ENCODE peak calls at places on chromosomes 6 and 20, in four cellular contexts. H, X, M and L are unnamed samples.
A peak's percentile ranks its signal among the peaks of the same experiment; 100 is the strongest.

GRCh38 chr6:139970591-139970991 is 596.1 kb upstream of the CITED2 start:
- DNase-seq in H (no peak), X (no peak), M (no peak), L (no peak)

GRCh38 chr6:112232845-112233256 is 21.5 kb downstream of the LAMA4 start:
- DNase-seq in H (no peak), X (no peak), M (peak; percentile 29), L (peak; percentile 60)

GRCh38 chr6:170152989-170153388 is 137.9 kb downstream of the DLL1 start:
- DNase-seq in H (no peak), X (no peak), M (peak; percentile 54), L (no peak)

GRCh38 chr20:39117486-39117885 is 155.3 kb downstream of the DHX35 start:
- DNase-seq in H (no peak), X (peak; percentile 34), M (no peak), L (no peak)

GRCh38 chr6:56906752-56907151 is 48.2 kb upstream of the BEND6 start:
- DNase-seq in H (no peak), X (no peak), M (no peak), L (no peak)

GRCh38 chr6:157535354-157536217 is 154.6 kb downstream of the ZDHHC14 start:
- DNase-seq in H (no peak), X (no peak), M (no peak), L (no peak)

GRCh38 chr20:36093025-36093803 is 61.3 kb upstream of the EPB41L1 start:
- DNase-seq in H (no peak), X (peak; percentile 56), M (peak; percentile 58), L (peak; percentile 32)

GRCh38 chr6:37698264-37699137 is 818 bp upstream of the MDGA1 start:
- DNase-seq in H (peak; percentile 72), X (no peak), M (peak; percentile 35), L (peak; percentile 35)

GRCh38 chr6:113564401-113565161 is 292.6 kb upstream of the MARCKS start:
- DNase-seq in H (no peak), X (peak; percentile 53), M (peak; percentile 86), L (peak; percentile 88)

GRCh38 chr6:139531148-139531547 is 156.7 kb upstream of the CITED2 start:
- DNase-seq in H (peak; percentile 41), X (no peak), M (no peak), L (no peak)

GRCh38 chr20:8473459-8473858 is 341.4 kb downstream of the PLCB1 start:
- DNase-seq in H (no peak), X (no peak), M (no peak), L (no peak)

GRCh38 chr20:1825492-1825891 is 69.7 kb upstream of the SIRPA start:
- DNase-seq in H (no peak), X (no peak), M (no peak), L (no peak)

GRCh38 chr6:154672086-154672485 is 61.1 kb upstream of the SCAF8 start:
- DNase-seq in H (no peak), X (no peak), M (no peak), L (no peak)

GRCh38 chr6:125748534-125749111 is 809 bp upstream of the HEY2 start:
- DNase-seq in H (no peak), X (no peak), M (no peak), L (no peak)

GRCh38 chr6:94130458-94130857 is 711.1 kb upstream of the EPHA7 start:
- DNase-seq in H (no peak), X (no peak), M (no peak), L (no peak)

GRCh38 chr6:95091823-95092436 is 485.4 kb upstream of the MANEA start:
- DNase-seq in H (no peak), X (no peak), M (no peak), L (no peak)

GRCh38 chr6:25801423-25801822 is 30.4 kb downstream of the SLC17A1 start:
- DNase-seq in H (no peak), X (no peak), M (no peak), L (no peak)

GRCh38 chr6:63859520-63859919 is 223.9 kb downstream of the PHF3 start:
- DNase-seq in H (no peak), X (no peak), M (no peak), L (no peak)

GRCh38 chr6:43644940-43645612 is at the start of gene RSPH9:
- DNase-seq in H (peak; percentile 59), X (peak; percentile 52), M (peak; percentile 75), L (peak; percentile 86)

GRCh38 chr6:107657755-107658461 is 166.2 kb downstream of the SCML4 start:
- DNase-seq in H (no peak), X (peak; percentile 70), M (peak; percentile 29), L (peak; percentile 56)

GRCh38 chr6:23308166-23308565 is 738.8 kb downstream of the HDGFL1 start:
- DNase-seq in H (no peak), X (no peak), M (no peak), L (no peak)

GRCh38 chr20:54219751-54220426 is 12.0 kb downstream of the PFDN4 start:
- DNase-seq in H (no peak), X (no peak), M (no peak), L (no peak)

GRCh38 chr6:163935158-163935762 is 520.7 kb downstream of the QKI start:
- DNase-seq in H (no peak), X (no peak), M (no peak), L (no peak)

GRCh38 chr20:33441142-33441955 is 2.2 kb downstream of the SNTA1 start:
- DNase-seq in H (no peak), X (peak; percentile 71), M (peak; percentile 37), L (peak; percentile 53)
- H3K4me3 ChIP-seq in H (no peak overlapping the region), X (no peak overlapping the region), M (peak overlapping the region; percentile 77), L (peak overlapping the region; percentile 89)

DNA sequence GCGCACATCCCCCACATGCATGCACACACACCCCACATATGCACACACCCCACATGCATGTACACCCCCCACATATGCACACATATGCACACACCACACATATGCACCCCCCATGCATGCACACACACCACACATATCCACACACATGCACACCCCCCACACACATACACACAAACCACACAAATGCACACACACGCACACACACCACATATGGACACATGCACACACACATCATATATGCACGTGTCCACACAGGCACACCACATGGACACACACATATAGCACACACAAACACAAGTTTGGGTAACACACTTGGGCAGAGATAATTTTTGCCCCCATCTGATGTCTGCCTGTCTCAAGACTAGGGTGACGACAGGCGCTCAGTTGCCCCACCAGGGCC is 8.3 kb downstream of the BHLHE23 start:
- DNase-seq in H (no peak), X (no peak), M (no peak), L (no peak)
- H3K4me3 ChIP-seq in H (no peak overlapping the region), X (no peak overlapping the region), M (no peak overlapping the region), L (no peak overlapping the region)

GRCh38 chr6:360791-361373 is 30.7 kb upstream of the IRF4 start:
- DNase-seq in H (no peak), X (no peak), M (peak; percentile 16), L (no peak)
- H3K4me3 ChIP-seq in H (no peak overlapping the region), X (no peak overlapping the region), M (no peak overlapping the region), L (no peak overlapping the region)

GRCh38 chr6:121956782-121957181 is 442.7 kb upstream of the HSF2 start:
- DNase-seq in H (no peak), X (no peak), M (no peak), L (no peak)
- H3K4me3 ChIP-seq in H (no peak overlapping the region), X (no peak overlapping the region), M (no peak overlapping the region), L (no peak overlapping the region)